ENCODE peak calls at places on chromosomes 7 and 10, in four cellular contexts. One of them, this sample, is unnamed. For H3K27me3, the result is how much of the 10 kb centered on the place peaks cover.

GRCh38 chr7:157432957-157433576 is 96.3 kb downstream of the DNAJB6 start:
- DNase-seq in upper lobe of right lung: peak
- DNase-seq in HAP-1: peak
- DNase-seq in GM23338: peak
- DNase-seq in this sample: peak

GRCh38 chr10:126090911-126091728 is 194.8 kb downstream of the FANK1 start:
- DNase-seq in upper lobe of right lung: no peak
- DNase-seq in HAP-1: no peak
- DNase-seq in GM23338: no peak
- DNase-seq in this sample: no peak

GRCh38 chr10:48506147-48506917 is 98.5 kb downstream of the ARHGAP22 start:
- DNase-seq in upper lobe of right lung: no peak
- DNase-seq in HAP-1: no peak
- DNase-seq in GM23338: no peak
- DNase-seq in this sample: peak

GRCh38 chr7:7148799-7149481 is 33.4 kb upstream of the C1GALT1 start:
- DNase-seq in upper lobe of right lung: peak
- DNase-seq in HAP-1: no peak
- DNase-seq in GM23338: no peak
- DNase-seq in this sample: no peak

GRCh38 chr10:70399177-70399576 is 4.8 kb upstream of the EIF4EBP2 start:
- DNase-seq in upper lobe of right lung: no peak
- DNase-seq in HAP-1: no peak
- DNase-seq in GM23338: no peak
- DNase-seq in this sample: no peak

GRCh38 chr10:79090134-79090803 is 21.5 kb downstream of the ZMIZ1 start:
- DNase-seq in upper lobe of right lung: no peak
- DNase-seq in HAP-1: no peak
- DNase-seq in GM23338: no peak
- DNase-seq in this sample: no peak

GRCh38 chr7:142872106-142872675 is 13.4 kb downstream of the TRPV6 start:
- DNase-seq in upper lobe of right lung: no peak
- DNase-seq in HAP-1: no peak
- DNase-seq in GM23338: no peak
- DNase-seq in this sample: no peak

GRCh38 chr10:108147346-108147745 is 982.8 kb upstream of the SORCS1 start:
- DNase-seq in upper lobe of right lung: no peak
- DNase-seq in HAP-1: no peak
- DNase-seq in GM23338: no peak
- DNase-seq in this sample: no peak

GRCh38 chr10:10204415-10204814 is 813.3 kb upstream of the CELF2 start:
- DNase-seq in upper lobe of right lung: no peak
- DNase-seq in HAP-1: no peak
- DNase-seq in GM23338: no peak
- DNase-seq in this sample: no peak

GRCh38 chr7:137981668-137982067 is 20.2 kb downstream of the CREB3L2 start:
- DNase-seq in upper lobe of right lung: no peak
- DNase-seq in HAP-1: no peak
- DNase-seq in GM23338: no peak
- DNase-seq in this sample: no peak

GRCh38 chr10:5551531-5552375 is 27.0 kb downstream of the CALML3 start:
- DNase-seq in upper lobe of right lung: peak
- DNase-seq in HAP-1: no peak
- DNase-seq in GM23338: no peak
- DNase-seq in this sample: no peak

GRCh38 chr7:24898691-24899090 is 81.3 kb downstream of the OSBPL3 start:
- DNase-seq in upper lobe of right lung: no peak
- DNase-seq in HAP-1: no peak
- DNase-seq in GM23338: no peak
- DNase-seq in this sample: no peak

GRCh38 chr7:100598425-100598824 is 3.7 kb upstream of the PCOLCE start:
- DNase-seq in upper lobe of right lung: no peak
- DNase-seq in HAP-1: no peak
- DNase-seq in GM23338: no peak
- DNase-seq in this sample: peak

GRCh38 chr7:99193527-99194214 is 14.2 kb downstream of the KPNA7 start:
- DNase-seq in upper lobe of right lung: no peak
- DNase-seq in HAP-1: no peak
- DNase-seq in GM23338: no peak
- DNase-seq in this sample: no peak

GRCh38 chr10:110324201-110324804 is 19.6 kb upstream of the SMNDC1 start:
- DNase-seq in upper lobe of right lung: no peak
- DNase-seq in HAP-1: no peak
- DNase-seq in GM23338: no peak
- DNase-seq in this sample: no peak

GRCh38 chr10:44628921-44629320 is 244.0 kb upstream of the CXCL12 start:
- DNase-seq in upper lobe of right lung: no peak
- DNase-seq in HAP-1: no peak
- DNase-seq in GM23338: peak
- DNase-seq in this sample: no peak

GRCh38 chr7:41039386-41040315 is 663.2 kb downstream of the INHBA start:
- DNase-seq in upper lobe of right lung: no peak
- DNase-seq in HAP-1: no peak
- DNase-seq in GM23338: no peak
- DNase-seq in this sample: no peak

GRCh38 chr7:17939111-17939669 is 1.1 kb downstream of the SNX13 start:
- DNase-seq in upper lobe of right lung: no peak
- DNase-seq in HAP-1: peak
- DNase-seq in GM23338: no peak
- DNase-seq in this sample: no peak

GRCh38 chr10:98296514-98296913 is 28.5 kb upstream of the LOXL4 start:
- DNase-seq in upper lobe of right lung: no peak
- DNase-seq in HAP-1: no peak
- DNase-seq in GM23338: no peak
- DNase-seq in this sample: no peak

GRCh38 chr7:105587899-105588690 is 6.8 kb upstream of the EFCAB10 start:
- DNase-seq in upper lobe of right lung: no peak
- DNase-seq in HAP-1: no peak
- DNase-seq in GM23338: no peak
- DNase-seq in this sample: no peak

GRCh38 chr10:71545001-71545400 is 148.3 kb downstream of the CDH23 start:
- DNase-seq in upper lobe of right lung: no peak
- DNase-seq in HAP-1: no peak
- DNase-seq in GM23338: no peak
- DNase-seq in this sample: no peak

GRCh38 chr7:134320201-134320600 is 3.5 kb upstream of the SLC35B4 start:
- DNase-seq in upper lobe of right lung: no peak
- DNase-seq in HAP-1: no peak
- DNase-seq in GM23338: no peak
- DNase-seq in this sample: no peak

GRCh38 chr7:134316539-134317344 is at the start of gene SLC35B4:
- DNase-seq in upper lobe of right lung: peak
- DNase-seq in HAP-1: peak
- DNase-seq in GM23338: peak
- DNase-seq in this sample: peak

GRCh38 chr7:134318443-134318842 is 1.7 kb upstream of the SLC35B4 start:
- DNase-seq in upper lobe of right lung: no peak
- DNase-seq in HAP-1: no peak
- DNase-seq in GM23338: no peak
- DNase-seq in this sample: no peak

GRCh38 chr7:134315679-134316538 is 821 bp downstream of the SLC35B4 start:
- DNase-seq in upper lobe of right lung: no peak
- DNase-seq in HAP-1: no peak
- DNase-seq in GM23338: peak
- DNase-seq in this sample: peak

GRCh38 chr7:134317434-134317833 is 704 bp upstream of the SLC35B4 start:
- DNase-seq in upper lobe of right lung: no peak
- DNase-seq in HAP-1: no peak
- DNase-seq in GM23338: no peak
- DNase-seq in this sample: peak
- H3K4me3 ChIP-seq in upper lobe of right lung: peak
- H3K4me3 ChIP-seq in HAP-1: peak
- H3K4me3 ChIP-seq in GM23338: peak
- H3K4me3 ChIP-seq in this sample: peak

GRCh38 chr7:20786049-20786412 is 655 bp downstream of the SP8 start:
- DNase-seq in upper lobe of right lung: no peak
- DNase-seq in HAP-1: peak
- DNase-seq in GM23338: no peak
- DNase-seq in this sample: no peak

GRCh38 chr7:20786779-20787651 is at the start of gene SP8:
- DNase-seq in upper lobe of right lung: no peak
- DNase-seq in HAP-1: peak
- DNase-seq in GM23338: peak
- DNase-seq in this sample: peak

GRCh38 chr7:20784311-20785210 is 2.1 kb downstream of the SP8 start:
- DNase-seq in upper lobe of right lung: no peak
- DNase-seq in HAP-1: peak
- DNase-seq in GM23338: peak
- DNase-seq in this sample: peak

GRCh38 chr7:20786421-20786778 is 286 bp downstream of the SP8 start:
- DNase-seq in upper lobe of right lung: no peak
- DNase-seq in HAP-1: no peak
- DNase-seq in GM23338: no peak
- DNase-seq in this sample: no peak

GRCh38 chr7:20785211-20786048 is 1.3 kb downstream of the SP8 start:
- DNase-seq in upper lobe of right lung: no peak
- DNase-seq in HAP-1: peak
- DNase-seq in GM23338: peak
- DNase-seq in this sample: peak
- H3K27me3 ChIP-seq in upper lobe of right lung: half or more
- H3K27me3 ChIP-seq in HAP-1: under half
- H3K27me3 ChIP-seq in GM23338: half or more
- H3K27me3 ChIP-seq in this sample: half or more

GRCh38 chr7:55019691-55020480 is 1.1 kb downstream of the EGFR start:
- DNase-seq in upper lobe of right lung: peak
- DNase-seq in HAP-1: no peak
- DNase-seq in GM23338: peak
- DNase-seq in this sample: peak

GRCh38 chr7:55017841-55018240 is 976 bp upstream of the EGFR start:
- DNase-seq in upper lobe of right lung: no peak
- DNase-seq in HAP-1: no peak
- DNase-seq in GM23338: no peak
- DNase-seq in this sample: peak

GRCh38 chr7:55020481-55020871 is 1.7 kb downstream of the EGFR start:
- DNase-seq in upper lobe of right lung: peak
- DNase-seq in HAP-1: no peak
- DNase-seq in GM23338: no peak
- DNase-seq in this sample: peak

GRCh38 chr7:55019329-55019690 is 493 bp downstream of the EGFR start:
- DNase-seq in upper lobe of right lung: peak
- DNase-seq in HAP-1: no peak
- DNase-seq in GM23338: peak
- DNase-seq in this sample: no peak

GRCh38 chr7:55018361-55019328 is at the start of gene EGFR:
- DNase-seq in upper lobe of right lung: peak
- DNase-seq in HAP-1: no peak
- DNase-seq in GM23338: peak
- DNase-seq in this sample: peak
- H3K4me3 ChIP-seq in upper lobe of right lung: peak
- H3K4me3 ChIP-seq in HAP-1: no peak
- H3K4me3 ChIP-seq in GM23338: peak
- H3K4me3 ChIP-seq in this sample: peak

GRCh38 chr10:121695731-121696464 is 97.7 kb upstream of the FGFR2 start:
- DNase-seq in upper lobe of right lung: no peak
- DNase-seq in HAP-1: no peak
- DNase-seq in GM23338: no peak
- DNase-seq in this sample: no peak

GRCh38 chr10:121696854-121697253 is 98.6 kb upstream of the FGFR2 start:
- DNase-seq in upper lobe of right lung: no peak
- DNase-seq in HAP-1: no peak
- DNase-seq in GM23338: peak
- DNase-seq in this sample: peak

GRCh38 chr10:121692626-121693025 is 94.4 kb upstream of the FGFR2 start:
- DNase-seq in upper lobe of right lung: no peak
- DNase-seq in HAP-1: no peak
- DNase-seq in GM23338: no peak
- DNase-seq in this sample: no peak

GRCh38 chr10:121694966-121695340 is 96.7 kb upstream of the FGFR2 start:
- DNase-seq in upper lobe of right lung: no peak
- DNase-seq in HAP-1: no peak
- DNase-seq in GM23338: no peak
- DNase-seq in this sample: no peak

GRCh38 chr10:121694327-121694965 is 96.2 kb upstream of the FGFR2 start:
- DNase-seq in upper lobe of right lung: no peak
- DNase-seq in HAP-1: no peak
- DNase-seq in GM23338: no peak
- DNase-seq in this sample: no peak
- H3K27me3 ChIP-seq in upper lobe of right lung: under half
- H3K27me3 ChIP-seq in HAP-1: under half
- H3K27me3 ChIP-seq in GM23338: under half
- H3K27me3 ChIP-seq in this sample: under half

GRCh38 chr7:139744768-139745250 is 33.0 kb downstream of the HIPK2 start:
- DNase-seq in upper lobe of right lung: no peak
- DNase-seq in HAP-1: no peak
- DNase-seq in GM23338: no peak
- DNase-seq in this sample: no peak

GRCh38 chr7:139743967-139744767 is 33.6 kb downstream of the HIPK2 start:
- DNase-seq in upper lobe of right lung: no peak
- DNase-seq in HAP-1: no peak
- DNase-seq in GM23338: no peak
- DNase-seq in this sample: no peak

GRCh38 chr7:139743267-139743966 is 34.4 kb downstream of the HIPK2 start:
- DNase-seq in upper lobe of right lung: no peak
- DNase-seq in HAP-1: no peak
- DNase-seq in GM23338: no peak
- DNase-seq in this sample: no peak

GRCh38 chr7:139746652-139747051 is 31.1 kb downstream of the HIPK2 start:
- DNase-seq in upper lobe of right lung: no peak
- DNase-seq in HAP-1: no peak
- DNase-seq in GM23338: no peak
- DNase-seq in this sample: no peak

GRCh38 chr7:139745330-139746143 is 32.3 kb downstream of the HIPK2 start:
- DNase-seq in upper lobe of right lung: no peak
- DNase-seq in HAP-1: no peak
- DNase-seq in GM23338: no peak
- DNase-seq in this sample: peak
- H3K4me3 ChIP-seq in upper lobe of right lung: no peak
- H3K4me3 ChIP-seq in HAP-1: no peak
- H3K4me3 ChIP-seq in GM23338: no peak
- H3K4me3 ChIP-seq in this sample: no peak

DNA sequence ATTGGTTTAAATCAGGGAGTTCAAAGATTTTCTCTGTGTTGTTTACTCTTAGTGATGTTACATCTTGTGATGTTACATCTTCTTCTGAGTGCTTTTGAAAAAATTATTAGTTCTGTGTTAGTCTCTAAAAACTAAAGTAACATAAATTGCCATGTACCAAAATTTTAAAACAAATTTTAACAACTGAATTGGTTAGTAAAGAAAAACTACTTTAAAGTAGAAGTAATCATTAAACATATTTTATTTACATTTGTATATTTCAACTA is 5.2 kb upstream of the IGF2BP3 start:
- DNase-seq in upper lobe of right lung: no peak
- DNase-seq in HAP-1: no peak
- DNase-seq in GM23338: no peak
- DNase-seq in this sample: no peak
- H3K27me3 ChIP-seq in upper lobe of right lung: half or more
- H3K27me3 ChIP-seq in HAP-1: under half
- H3K27me3 ChIP-seq in GM23338: under half
- H3K27me3 ChIP-seq in this sample: under half

DNA sequence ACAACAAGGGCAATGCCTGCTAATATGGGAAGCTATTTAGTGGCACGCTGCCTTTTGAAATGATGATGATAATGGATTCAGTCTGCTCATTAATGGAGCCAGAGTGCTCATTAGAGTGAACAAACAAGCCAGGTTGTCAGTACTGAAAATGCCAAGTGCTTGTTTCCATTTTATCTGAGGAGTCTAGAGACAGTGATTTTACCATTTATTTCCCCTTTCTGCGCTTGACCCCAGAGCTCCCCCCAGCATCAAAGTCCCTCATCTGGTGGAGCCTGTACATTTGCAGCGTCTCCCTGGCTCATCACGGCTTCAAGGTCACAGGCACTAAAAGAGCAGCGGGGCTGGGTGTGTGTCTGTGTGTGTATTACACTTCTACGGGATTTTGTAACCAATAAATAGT is 553.9 kb downstream of the TFEC start:
- DNase-seq in upper lobe of right lung: no peak
- DNase-seq in HAP-1: no peak
- DNase-seq in GM23338: peak
- DNase-seq in this sample: peak
- H3K4me3 ChIP-seq in upper lobe of right lung: peak
- H3K4me3 ChIP-seq in HAP-1: no peak
- H3K4me3 ChIP-seq in GM23338: peak
- H3K4me3 ChIP-seq in this sample: peak